ENCODE peak calls at places on chromosomes 4 and X, in five cellular contexts. One of them, this sample, is unnamed.

GRCh38 chr4:167779280-167779679 is 313.1 kb upstream of the ANXA10 start:
- DNase-seq in ascending aorta: no peak
- DNase-seq in HT1080: no peak
- DNase-seq in iPS DF 6.9: no peak
- DNase-seq in activated CD4-positive, alpha-beta T cell treated with anti-CD3 and anti-CD28 coated beads, Interleukin-2, amount 50 U/mL, for 48 hours: no peak
- DNase-seq in this sample: no peak

GRCh38 chr4:110897779-110898178 is 274.9 kb upstream of the PITX2 start:
- DNase-seq in activated CD4-positive, alpha-beta T cell treated with anti-CD3 and anti-CD28 coated beads, Interleukin-2, amount 50 U/mL, for 48 hours: no peak
- DNase-seq in iPS DF 6.9: peak
- DNase-seq in ascending aorta: no peak
- DNase-seq in HT1080: no peak
- DNase-seq in this sample: no peak

GRCh38 chrX:12802741-12803140 is 11.5 kb downstream of the PRPS2 start:
- DNase-seq in activated CD4-positive, alpha-beta T cell treated with anti-CD3 and anti-CD28 coated beads, Interleukin-2, amount 50 U/mL, for 48 hours: no peak
- DNase-seq in HT1080: no peak
- DNase-seq in ascending aorta: no peak
- DNase-seq in iPS DF 6.9: no peak
- DNase-seq in this sample: no peak

GRCh38 chr4:7774301-7775019 is 165.2 kb downstream of the AFAP1 start:
- DNase-seq in activated CD4-positive, alpha-beta T cell treated with anti-CD3 and anti-CD28 coated beads, Interleukin-2, amount 50 U/mL, for 48 hours: no peak
- DNase-seq in ascending aorta: no peak
- DNase-seq in iPS DF 6.9: no peak
- DNase-seq in HT1080: no peak
- DNase-seq in this sample: no peak

GRCh38 chr4:26426892-26427291 is 63.4 kb downstream of the CCKAR start:
- DNase-seq in HT1080: no peak
- DNase-seq in activated CD4-positive, alpha-beta T cell treated with anti-CD3 and anti-CD28 coated beads, Interleukin-2, amount 50 U/mL, for 48 hours: no peak
- DNase-seq in ascending aorta: no peak
- DNase-seq in iPS DF 6.9: no peak
- DNase-seq in this sample: no peak

GRCh38 chr4:629636-629915 is 4.2 kb downstream of the PDE6B start:
- DNase-seq in iPS DF 6.9: no peak
- DNase-seq in ascending aorta: no peak
- DNase-seq in activated CD4-positive, alpha-beta T cell treated with anti-CD3 and anti-CD28 coated beads, Interleukin-2, amount 50 U/mL, for 48 hours: no peak
- DNase-seq in HT1080: no peak
- DNase-seq in this sample: no peak

GRCh38 chr4:2222838-2223237 is 19.1 kb downstream of the HAUS3 start:
- DNase-seq in HT1080: no peak
- DNase-seq in iPS DF 6.9: peak
- DNase-seq in ascending aorta: no peak
- DNase-seq in activated CD4-positive, alpha-beta T cell treated with anti-CD3 and anti-CD28 coated beads, Interleukin-2, amount 50 U/mL, for 48 hours: no peak
- DNase-seq in this sample: no peak

GRCh38 chr4:159273126-159273438 is 170.2 kb downstream of the RAPGEF2 start:
- DNase-seq in activated CD4-positive, alpha-beta T cell treated with anti-CD3 and anti-CD28 coated beads, Interleukin-2, amount 50 U/mL, for 48 hours: no peak
- DNase-seq in ascending aorta: no peak
- DNase-seq in HT1080: peak
- DNase-seq in iPS DF 6.9: no peak
- DNase-seq in this sample: no peak

GRCh38 chr4:44150091-44150576 is 298.5 kb downstream of the KCTD8 start:
- DNase-seq in HT1080: peak
- DNase-seq in iPS DF 6.9: no peak
- DNase-seq in ascending aorta: no peak
- DNase-seq in activated CD4-positive, alpha-beta T cell treated with anti-CD3 and anti-CD28 coated beads, Interleukin-2, amount 50 U/mL, for 48 hours: no peak
- DNase-seq in this sample: no peak

GRCh38 chr4:28287837-28288236 is 1427.2 kb downstream of the STIM2 start:
- DNase-seq in HT1080: peak
- DNase-seq in iPS DF 6.9: no peak
- DNase-seq in ascending aorta: peak
- DNase-seq in activated CD4-positive, alpha-beta T cell treated with anti-CD3 and anti-CD28 coated beads, Interleukin-2, amount 50 U/mL, for 48 hours: no peak
- DNase-seq in this sample: no peak

GRCh38 chrX:19865567-19866363 is 21.6 kb downstream of the SH3KBP1 start:
- DNase-seq in activated CD4-positive, alpha-beta T cell treated with anti-CD3 and anti-CD28 coated beads, Interleukin-2, amount 50 U/mL, for 48 hours: no peak
- DNase-seq in iPS DF 6.9: no peak
- DNase-seq in ascending aorta: no peak
- DNase-seq in HT1080: no peak
- DNase-seq in this sample: no peak

GRCh38 chrX:47145408-47146120 is 543 bp downstream of the RBM10 start:
- DNase-seq in ascending aorta: no peak
- DNase-seq in iPS DF 6.9: no peak
- DNase-seq in activated CD4-positive, alpha-beta T cell treated with anti-CD3 and anti-CD28 coated beads, Interleukin-2, amount 50 U/mL, for 48 hours: no peak
- DNase-seq in HT1080: no peak
- DNase-seq in this sample: no peak

GRCh38 chr4:21512351-21512750 is 436.2 kb downstream of the KCNIP4 start:
- DNase-seq in activated CD4-positive, alpha-beta T cell treated with anti-CD3 and anti-CD28 coated beads, Interleukin-2, amount 50 U/mL, for 48 hours: no peak
- DNase-seq in iPS DF 6.9: peak
- DNase-seq in ascending aorta: no peak
- DNase-seq in HT1080: peak
- DNase-seq in this sample: no peak

GRCh38 chr4:58551676-58552075 is 1441.5 kb upstream of the IGFBP7 start:
- DNase-seq in ascending aorta: no peak
- DNase-seq in activated CD4-positive, alpha-beta T cell treated with anti-CD3 and anti-CD28 coated beads, Interleukin-2, amount 50 U/mL, for 48 hours: no peak
- DNase-seq in HT1080: no peak
- DNase-seq in iPS DF 6.9: no peak
- DNase-seq in this sample: no peak

GRCh38 chr4:71147261-71147660 is 153.8 kb downstream of the DCK start:
- DNase-seq in iPS DF 6.9: no peak
- DNase-seq in ascending aorta: no peak
- DNase-seq in HT1080: peak
- DNase-seq in activated CD4-positive, alpha-beta T cell treated with anti-CD3 and anti-CD28 coated beads, Interleukin-2, amount 50 U/mL, for 48 hours: no peak
- DNase-seq in this sample: no peak

GRCh38 chr4:25927361-25928040 is 13.5 kb downstream of the SMIM20 start:
- DNase-seq in activated CD4-positive, alpha-beta T cell treated with anti-CD3 and anti-CD28 coated beads, Interleukin-2, amount 50 U/mL, for 48 hours: no peak
- DNase-seq in ascending aorta: no peak
- DNase-seq in HT1080: no peak
- DNase-seq in iPS DF 6.9: no peak
- DNase-seq in this sample: no peak

GRCh38 chrX:42247241-42247640 is 323.9 kb upstream of the CASK start:
- DNase-seq in HT1080: peak
- DNase-seq in activated CD4-positive, alpha-beta T cell treated with anti-CD3 and anti-CD28 coated beads, Interleukin-2, amount 50 U/mL, for 48 hours: no peak
- DNase-seq in iPS DF 6.9: no peak
- DNase-seq in ascending aorta: no peak
- DNase-seq in this sample: no peak

GRCh38 chrX:47316276-47317025 is 53.9 kb upstream of the ZNF157 start:
- DNase-seq in HT1080: no peak
- DNase-seq in iPS DF 6.9: no peak
- DNase-seq in ascending aorta: no peak
- DNase-seq in activated CD4-positive, alpha-beta T cell treated with anti-CD3 and anti-CD28 coated beads, Interleukin-2, amount 50 U/mL, for 48 hours: no peak
- DNase-seq in this sample: no peak

GRCh38 chr4:24321151-24321550 is 263.2 kb downstream of the DHX15 start:
- DNase-seq in ascending aorta: no peak
- DNase-seq in activated CD4-positive, alpha-beta T cell treated with anti-CD3 and anti-CD28 coated beads, Interleukin-2, amount 50 U/mL, for 48 hours: no peak
- DNase-seq in iPS DF 6.9: no peak
- DNase-seq in HT1080: peak
- DNase-seq in this sample: no peak

GRCh38 chrX:133645977-133646750 is 230.9 kb upstream of the GPC4 start:
- DNase-seq in iPS DF 6.9: no peak
- DNase-seq in ascending aorta: no peak
- DNase-seq in activated CD4-positive, alpha-beta T cell treated with anti-CD3 and anti-CD28 coated beads, Interleukin-2, amount 50 U/mL, for 48 hours: no peak
- DNase-seq in HT1080: peak
- DNase-seq in this sample: no peak

GRCh38 chr4:138186264-138186663 is 55.9 kb downstream of the SLC7A11 start:
- DNase-seq in HT1080: no peak
- DNase-seq in iPS DF 6.9: no peak
- DNase-seq in ascending aorta: no peak
- DNase-seq in activated CD4-positive, alpha-beta T cell treated with anti-CD3 and anti-CD28 coated beads, Interleukin-2, amount 50 U/mL, for 48 hours: no peak
- DNase-seq in this sample: no peak

GRCh38 chrX:97132654-97133415 is 249.1 kb downstream of the RPA4 start:
- DNase-seq in iPS DF 6.9: no peak
- DNase-seq in HT1080: no peak
- DNase-seq in activated CD4-positive, alpha-beta T cell treated with anti-CD3 and anti-CD28 coated beads, Interleukin-2, amount 50 U/mL, for 48 hours: no peak
- DNase-seq in ascending aorta: no peak
- DNase-seq in this sample: no peak

GRCh38 chrX:114465689-114466088 is 118.2 kb upstream of the HTR2C start:
- DNase-seq in ascending aorta: no peak
- DNase-seq in iPS DF 6.9: no peak
- DNase-seq in activated CD4-positive, alpha-beta T cell treated with anti-CD3 and anti-CD28 coated beads, Interleukin-2, amount 50 U/mL, for 48 hours: no peak
- DNase-seq in HT1080: no peak
- DNase-seq in this sample: no peak

GRCh38 chr4:121555315-121556107 is 141.3 kb downstream of the ANXA5 start:
- DNase-seq in HT1080: no peak
- DNase-seq in activated CD4-positive, alpha-beta T cell treated with anti-CD3 and anti-CD28 coated beads, Interleukin-2, amount 50 U/mL, for 48 hours: no peak
- DNase-seq in ascending aorta: no peak
- DNase-seq in iPS DF 6.9: no peak
- DNase-seq in this sample: no peak

GRCh38 chr4:32172086-32172485 is 1451.9 kb downstream of the PCDH7 start:
- DNase-seq in HT1080: peak
- DNase-seq in iPS DF 6.9: no peak
- DNase-seq in ascending aorta: no peak
- DNase-seq in activated CD4-positive, alpha-beta T cell treated with anti-CD3 and anti-CD28 coated beads, Interleukin-2, amount 50 U/mL, for 48 hours: no peak
- DNase-seq in this sample: no peak

GRCh38 chr4:151854731-151855130 is 93.9 kb upstream of the GATB start:
- DNase-seq in ascending aorta: no peak
- DNase-seq in iPS DF 6.9: no peak
- DNase-seq in activated CD4-positive, alpha-beta T cell treated with anti-CD3 and anti-CD28 coated beads, Interleukin-2, amount 50 U/mL, for 48 hours: no peak
- DNase-seq in HT1080: peak
- DNase-seq in this sample: no peak

GRCh38 chr4:16415751-16416150 is 189.5 kb upstream of the TAPT1 start:
- DNase-seq in activated CD4-positive, alpha-beta T cell treated with anti-CD3 and anti-CD28 coated beads, Interleukin-2, amount 50 U/mL, for 48 hours: no peak
- DNase-seq in ascending aorta: no peak
- DNase-seq in iPS DF 6.9: no peak
- DNase-seq in HT1080: no peak
- DNase-seq in this sample: no peak

GRCh38 chr4:15907430-15907829 is 31.1 kb downstream of the FGFBP1 start:
- DNase-seq in ascending aorta: no peak
- DNase-seq in HT1080: no peak
- DNase-seq in activated CD4-positive, alpha-beta T cell treated with anti-CD3 and anti-CD28 coated beads, Interleukin-2, amount 50 U/mL, for 48 hours: no peak
- DNase-seq in iPS DF 6.9: no peak
- DNase-seq in this sample: no peak

GRCh38 chr4:145755802-145756201 is 75.9 kb downstream of the C4orf51 start:
- DNase-seq in iPS DF 6.9: no peak
- DNase-seq in HT1080: no peak
- DNase-seq in ascending aorta: no peak
- DNase-seq in activated CD4-positive, alpha-beta T cell treated with anti-CD3 and anti-CD28 coated beads, Interleukin-2, amount 50 U/mL, for 48 hours: no peak
- DNase-seq in this sample: no peak

GRCh38 chrX:39309721-39310152 is 508.5 kb downstream of the MID1IP1 start:
- DNase-seq in iPS DF 6.9: no peak
- DNase-seq in HT1080: no peak
- DNase-seq in activated CD4-positive, alpha-beta T cell treated with anti-CD3 and anti-CD28 coated beads, Interleukin-2, amount 50 U/mL, for 48 hours: peak
- DNase-seq in ascending aorta: no peak
- DNase-seq in this sample: no peak

GRCh38 chr4:138677651-138678202 is 337.9 kb upstream of the NOCT start:
- DNase-seq in ascending aorta: no peak
- DNase-seq in iPS DF 6.9: no peak
- DNase-seq in HT1080: no peak
- DNase-seq in activated CD4-positive, alpha-beta T cell treated with anti-CD3 and anti-CD28 coated beads, Interleukin-2, amount 50 U/mL, for 48 hours: no peak
- DNase-seq in this sample: no peak

GRCh38 chrX:12013220-12013619 is 125.1 kb upstream of the FRMPD4 start:
- DNase-seq in activated CD4-positive, alpha-beta T cell treated with anti-CD3 and anti-CD28 coated beads, Interleukin-2, amount 50 U/mL, for 48 hours: no peak
- DNase-seq in ascending aorta: no peak
- DNase-seq in iPS DF 6.9: no peak
- DNase-seq in HT1080: peak
- DNase-seq in this sample: no peak

GRCh38 chr4:123587983-123588494 is 191.4 kb downstream of the SPRY1 start:
- DNase-seq in iPS DF 6.9: no peak
- DNase-seq in ascending aorta: peak
- DNase-seq in activated CD4-positive, alpha-beta T cell treated with anti-CD3 and anti-CD28 coated beads, Interleukin-2, amount 50 U/mL, for 48 hours: no peak
- DNase-seq in HT1080: peak
- DNase-seq in this sample: no peak

GRCh38 chrX:66030505-66031317 is 9.2 kb downstream of the VSIG4 start:
- DNase-seq in HT1080: peak
- DNase-seq in activated CD4-positive, alpha-beta T cell treated with anti-CD3 and anti-CD28 coated beads, Interleukin-2, amount 50 U/mL, for 48 hours: peak
- DNase-seq in iPS DF 6.9: peak
- DNase-seq in ascending aorta: no peak
- DNase-seq in this sample: no peak

GRCh38 chrX:56564182-56564885 is 907 bp downstream of the UBQLN2 start:
- DNase-seq in activated CD4-positive, alpha-beta T cell treated with anti-CD3 and anti-CD28 coated beads, Interleukin-2, amount 50 U/mL, for 48 hours: peak
- DNase-seq in iPS DF 6.9: no peak
- DNase-seq in ascending aorta: no peak
- DNase-seq in HT1080: peak
- DNase-seq in this sample: no peak

GRCh38 chr4:143253156-143253555 is 68.4 kb downstream of the USP38 start:
- DNase-seq in ascending aorta: no peak
- DNase-seq in HT1080: peak
- DNase-seq in activated CD4-positive, alpha-beta T cell treated with anti-CD3 and anti-CD28 coated beads, Interleukin-2, amount 50 U/mL, for 48 hours: no peak
- DNase-seq in iPS DF 6.9: no peak
- DNase-seq in this sample: no peak

This sample was measured in thoracic aorta.